ENCODE peak calls at places on chromosome 10, in six cellular contexts. One of them, this sample, is unnamed.

GRCh38 chr10:80413152-80413996 is 5.0 kb downstream of the PRXL2A start:
- DNase-seq in LoVo: no peak
- DNase-seq in retina: no peak
- DNase-seq in M059J: peak; percentile 86
- DNase-seq in B cell: no peak
- DNase-seq in EL: peak; percentile 39
- DNase-seq in this sample: no peak

GRCh38 chr10:51867956-51868355 is 168.6 kb upstream of the CSTF2T start:
- DNase-seq in LoVo: peak; percentile 11
- DNase-seq in retina: no peak
- DNase-seq in M059J: peak; percentile 70
- DNase-seq in B cell: no peak
- DNase-seq in EL: peak; percentile 69
- DNase-seq in this sample: no peak

GRCh38 chr10:71659739-71660136 is 59.8 kb downstream of the C10orf105 start:
- DNase-seq in LoVo: no peak
- DNase-seq in retina: no peak
- DNase-seq in M059J: no peak
- DNase-seq in B cell: no peak
- DNase-seq in EL: no peak
- DNase-seq in this sample: no peak

GRCh38 chr10:132204078-132204780 is 17.5 kb downstream of the DPYSL4 start:
- DNase-seq in LoVo: no peak
- DNase-seq in retina: no peak
- DNase-seq in M059J: no peak
- DNase-seq in B cell: no peak
- DNase-seq in EL: no peak
- DNase-seq in this sample: no peak

GRCh38 chr10:2986341-2986933 is 80.9 kb upstream of the PFKP start:
- DNase-seq in LoVo: peak; percentile 12
- DNase-seq in retina: no peak
- DNase-seq in M059J: no peak
- DNase-seq in B cell: peak; percentile 53
- DNase-seq in EL: no peak
- DNase-seq in this sample: no peak

GRCh38 chr10:130631139-130631864 is 495.1 kb downstream of the GLRX3 start:
- DNase-seq in LoVo: no peak
- DNase-seq in retina: no peak
- DNase-seq in M059J: no peak
- DNase-seq in B cell: no peak
- DNase-seq in EL: no peak
- DNase-seq in this sample: no peak

GRCh38 chr10:92839191-92840085 is 8.9 kb upstream of the EXOC6 start:
- DNase-seq in LoVo: peak; percentile 20
- DNase-seq in retina: no peak
- DNase-seq in M059J: peak; percentile 59
- DNase-seq in B cell: no peak
- DNase-seq in EL: peak; percentile 72
- DNase-seq in this sample: peak; percentile 27

GRCh38 chr10:133274751-133275682 is 1.7 kb downstream of the ADAM8 start:
- DNase-seq in LoVo: no peak
- DNase-seq in retina: no peak
- DNase-seq in M059J: peak; percentile 52
- DNase-seq in B cell: peak; percentile 91
- DNase-seq in EL: no peak
- DNase-seq in this sample: no peak

GRCh38 chr10:1643161-1643910 is 94.0 kb downstream of the ADARB2 start:
- DNase-seq in LoVo: peak; percentile 21
- DNase-seq in retina: peak; percentile 58
- DNase-seq in M059J: peak; percentile 0
- DNase-seq in B cell: peak; percentile 48
- DNase-seq in EL: no peak
- DNase-seq in this sample: no peak

GRCh38 chr10:104327745-104328635 is 10.3 kb downstream of the ITPRIP start:
- DNase-seq in LoVo: no peak
- DNase-seq in retina: peak; percentile 92
- DNase-seq in M059J: peak; percentile 93
- DNase-seq in B cell: no peak
- DNase-seq in EL: peak; percentile 91
- DNase-seq in this sample: no peak

GRCh38 chr10:1198453-1199344 is 142.5 kb downstream of the WDR37 start:
- DNase-seq in LoVo: no peak
- DNase-seq in retina: peak; percentile 48
- DNase-seq in M059J: no peak
- DNase-seq in B cell: peak; percentile 34
- DNase-seq in EL: no peak
- DNase-seq in this sample: no peak

GRCh38 chr10:14588084-14588937 is 186.4 kb downstream of the FAM107B start:
- DNase-seq in LoVo: no peak
- DNase-seq in retina: no peak
- DNase-seq in M059J: peak; percentile 93
- DNase-seq in B cell: no peak
- DNase-seq in EL: peak; percentile 98
- DNase-seq in this sample: peak; percentile 52

GRCh38 chr10:33228426-33228825 is 106.0 kb downstream of the NRP1 start:
- DNase-seq in LoVo: no peak
- DNase-seq in retina: no peak
- DNase-seq in M059J: no peak
- DNase-seq in B cell: no peak
- DNase-seq in EL: no peak
- DNase-seq in this sample: no peak

GRCh38 chr10:50540069-50540825 is 83.5 kb downstream of the SGMS1 start:
- DNase-seq in LoVo: no peak
- DNase-seq in retina: no peak
- DNase-seq in M059J: peak; percentile 56
- DNase-seq in B cell: no peak
- DNase-seq in EL: no peak
- DNase-seq in this sample: no peak

GRCh38 chr10:21754410-21755011 is 220.5 kb downstream of the MLLT10 start:
- DNase-seq in LoVo: no peak
- DNase-seq in retina: peak; percentile 25
- DNase-seq in M059J: no peak
- DNase-seq in B cell: no peak
- DNase-seq in EL: peak; percentile 6
- DNase-seq in this sample: no peak